ENCODE peak calls at places on chromosomes 6 and 20, in five cellular contexts. One of them, this sample, is unnamed.

GRCh38 chr6:147826698-147827097 is 318.2 kb downstream of the SAMD5 start:
- DNase-seq in GM23248: no peak
- DNase-seq in NCI-H2171 treated with DMSO at 0.1 percent for 48 hours: no peak
- DNase-seq in activated CD4-positive, alpha-beta T cell treated with anti-CD3 and anti-CD28 coated beads, Interleukin-2, amount 10 ng/mL, durations not matched to agents 24 days and 14 days: no peak
- DNase-seq in Caki2: no peak
- DNase-seq in this sample: no peak

GRCh38 chr6:16236648-16237199 is 1.7 kb upstream of the GMPR start:
- DNase-seq in GM23248: peak
- DNase-seq in NCI-H2171 treated with DMSO at 0.1 percent for 48 hours: no peak
- DNase-seq in activated CD4-positive, alpha-beta T cell treated with anti-CD3 and anti-CD28 coated beads, Interleukin-2, amount 10 ng/mL, durations not matched to agents 24 days and 14 days: no peak
- DNase-seq in Caki2: no peak
- DNase-seq in this sample: no peak

GRCh38 chr20:18802012-18802634 is 11.5 kb upstream of the SCP2D1 start:
- DNase-seq in GM23248: no peak
- DNase-seq in NCI-H2171 treated with DMSO at 0.1 percent for 48 hours: no peak
- DNase-seq in activated CD4-positive, alpha-beta T cell treated with anti-CD3 and anti-CD28 coated beads, Interleukin-2, amount 10 ng/mL, durations not matched to agents 24 days and 14 days: no peak
- DNase-seq in Caki2: no peak
- DNase-seq in this sample: no peak

GRCh38 chr6:158517581-158517980 is 42.3 kb upstream of the TMEM181 start:
- DNase-seq in GM23248: no peak
- DNase-seq in NCI-H2171 treated with DMSO at 0.1 percent for 48 hours: no peak
- DNase-seq in activated CD4-positive, alpha-beta T cell treated with anti-CD3 and anti-CD28 coated beads, Interleukin-2, amount 10 ng/mL, durations not matched to agents 24 days and 14 days: no peak
- DNase-seq in Caki2: no peak
- DNase-seq in this sample: no peak

GRCh38 chr20:9792674-9793073 is 46.2 kb downstream of the PAK5 start:
- DNase-seq in GM23248: no peak
- DNase-seq in NCI-H2171 treated with DMSO at 0.1 percent for 48 hours: no peak
- DNase-seq in activated CD4-positive, alpha-beta T cell treated with anti-CD3 and anti-CD28 coated beads, Interleukin-2, amount 10 ng/mL, durations not matched to agents 24 days and 14 days: no peak
- DNase-seq in Caki2: no peak
- DNase-seq in this sample: no peak

GRCh38 chr6:25354078-25354940 is 75.1 kb downstream of the CARMIL1 start:
- DNase-seq in GM23248: peak
- DNase-seq in NCI-H2171 treated with DMSO at 0.1 percent for 48 hours: no peak
- DNase-seq in activated CD4-positive, alpha-beta T cell treated with anti-CD3 and anti-CD28 coated beads, Interleukin-2, amount 10 ng/mL, durations not matched to agents 24 days and 14 days: no peak
- DNase-seq in Caki2: peak
- DNase-seq in this sample: no peak

GRCh38 chr20:22836877-22837276 is 198.2 kb upstream of the SSTR4 start:
- DNase-seq in GM23248: peak
- DNase-seq in NCI-H2171 treated with DMSO at 0.1 percent for 48 hours: no peak
- DNase-seq in activated CD4-positive, alpha-beta T cell treated with anti-CD3 and anti-CD28 coated beads, Interleukin-2, amount 10 ng/mL, durations not matched to agents 24 days and 14 days: no peak
- DNase-seq in Caki2: no peak
- DNase-seq in this sample: no peak

GRCh38 chr6:151372164-151372563 is 19.2 kb downstream of the ZBTB2 start:
- DNase-seq in GM23248: no peak
- DNase-seq in NCI-H2171 treated with DMSO at 0.1 percent for 48 hours: no peak
- DNase-seq in activated CD4-positive, alpha-beta T cell treated with anti-CD3 and anti-CD28 coated beads, Interleukin-2, amount 10 ng/mL, durations not matched to agents 24 days and 14 days: peak
- DNase-seq in Caki2: no peak
- DNase-seq in this sample: no peak

GRCh38 chr20:8798505-8798904 is 270.4 kb upstream of the PLCB4 start:
- DNase-seq in GM23248: peak
- DNase-seq in NCI-H2171 treated with DMSO at 0.1 percent for 48 hours: no peak
- DNase-seq in activated CD4-positive, alpha-beta T cell treated with anti-CD3 and anti-CD28 coated beads, Interleukin-2, amount 10 ng/mL, durations not matched to agents 24 days and 14 days: no peak
- DNase-seq in Caki2: no peak
- DNase-seq in this sample: no peak

GRCh38 chr6:118562959-118563358 is 14.9 kb downstream of the PLN start:
- DNase-seq in GM23248: peak
- DNase-seq in NCI-H2171 treated with DMSO at 0.1 percent for 48 hours: no peak
- DNase-seq in activated CD4-positive, alpha-beta T cell treated with anti-CD3 and anti-CD28 coated beads, Interleukin-2, amount 10 ng/mL, durations not matched to agents 24 days and 14 days: peak
- DNase-seq in Caki2: no peak
- DNase-seq in this sample: no peak

GRCh38 chr6:40668203-40668602 is 81.0 kb upstream of the LRFN2 start:
- DNase-seq in GM23248: no peak
- DNase-seq in NCI-H2171 treated with DMSO at 0.1 percent for 48 hours: no peak
- DNase-seq in activated CD4-positive, alpha-beta T cell treated with anti-CD3 and anti-CD28 coated beads, Interleukin-2, amount 10 ng/mL, durations not matched to agents 24 days and 14 days: no peak
- DNase-seq in Caki2: no peak
- DNase-seq in this sample: no peak

GRCh38 chr6:161228911-161229591 is 44.8 kb downstream of the AGPAT4 start:
- DNase-seq in GM23248: peak
- DNase-seq in NCI-H2171 treated with DMSO at 0.1 percent for 48 hours: peak
- DNase-seq in activated CD4-positive, alpha-beta T cell treated with anti-CD3 and anti-CD28 coated beads, Interleukin-2, amount 10 ng/mL, durations not matched to agents 24 days and 14 days: peak
- DNase-seq in Caki2: peak
- DNase-seq in this sample: no peak

GRCh38 chr6:138540468-138540867 is 41.2 kb upstream of the NHSL1 start:
- DNase-seq in GM23248: peak
- DNase-seq in NCI-H2171 treated with DMSO at 0.1 percent for 48 hours: no peak
- DNase-seq in activated CD4-positive, alpha-beta T cell treated with anti-CD3 and anti-CD28 coated beads, Interleukin-2, amount 10 ng/mL, durations not matched to agents 24 days and 14 days: no peak
- DNase-seq in Caki2: no peak
- DNase-seq in this sample: no peak

GRCh38 chr20:46883847-46884246 is 10.8 kb upstream of the EYA2 start:
- DNase-seq in GM23248: no peak
- DNase-seq in NCI-H2171 treated with DMSO at 0.1 percent for 48 hours: no peak
- DNase-seq in activated CD4-positive, alpha-beta T cell treated with anti-CD3 and anti-CD28 coated beads, Interleukin-2, amount 10 ng/mL, durations not matched to agents 24 days and 14 days: peak
- DNase-seq in Caki2: no peak
- DNase-seq in this sample: no peak

GRCh38 chr6:88910922-88911778 is 52.3 kb downstream of the RNGTT start:
- DNase-seq in GM23248: no peak
- DNase-seq in NCI-H2171 treated with DMSO at 0.1 percent for 48 hours: peak
- DNase-seq in activated CD4-positive, alpha-beta T cell treated with anti-CD3 and anti-CD28 coated beads, Interleukin-2, amount 10 ng/mL, durations not matched to agents 24 days and 14 days: no peak
- DNase-seq in Caki2: no peak
- DNase-seq in this sample: no peak

GRCh38 chr20:23362392-23363256 is 642 bp downstream of the GZF1 start:
- DNase-seq in GM23248: peak
- DNase-seq in NCI-H2171 treated with DMSO at 0.1 percent for 48 hours: no peak
- DNase-seq in activated CD4-positive, alpha-beta T cell treated with anti-CD3 and anti-CD28 coated beads, Interleukin-2, amount 10 ng/mL, durations not matched to agents 24 days and 14 days: peak
- DNase-seq in Caki2: no peak
- DNase-seq in this sample: peak

GRCh38 chr20:33826270-33826897 is 15.2 kb downstream of the CHMP4B start:
- DNase-seq in GM23248: no peak
- DNase-seq in NCI-H2171 treated with DMSO at 0.1 percent for 48 hours: no peak
- DNase-seq in activated CD4-positive, alpha-beta T cell treated with anti-CD3 and anti-CD28 coated beads, Interleukin-2, amount 10 ng/mL, durations not matched to agents 24 days and 14 days: no peak
- DNase-seq in Caki2: no peak
- DNase-seq in this sample: peak

GRCh38 chr6:111711476-111711875 is 105.8 kb upstream of the TRAF3IP2 start:
- DNase-seq in GM23248: peak
- DNase-seq in NCI-H2171 treated with DMSO at 0.1 percent for 48 hours: peak
- DNase-seq in activated CD4-positive, alpha-beta T cell treated with anti-CD3 and anti-CD28 coated beads, Interleukin-2, amount 10 ng/mL, durations not matched to agents 24 days and 14 days: no peak
- DNase-seq in Caki2: no peak
- DNase-seq in this sample: no peak

This sample was measured in HT-29.